ENCODE peak calls at places on chromosome 4, in eight cellular contexts. C is H7; N is M059J; J is breast epithelium; P is nephron progenitor cell; F is neuronal stem cell; K is stimulated activated CD4-positive, alpha-beta T cell treated with anti-CD3 and anti-CD28 coated beads, TNF-alpha, amount 100 ng/mL, for 24 hours; X is WTC11. D is an unnamed sample.
A peak's percentile ranks its signal among the peaks of the same experiment; 100 is the strongest.

GRCh38 chr4:107579099-107579498 is 140.9 kb downstream of the PAPSS1 start:
- DNase-seq in C (no peak), N (no peak), J (no peak), P (no peak), F (no peak), K (no peak), X (no peak), D (no peak)

GRCh38 chr4:169351860-169352259 is 81.1 kb upstream of the SH3RF1 start:
- DNase-seq in C (no peak), N (peak; percentile 82), J (no peak), P (no peak), F (peak; percentile 44), K (no peak), X (no peak), D (peak; percentile 50)

GRCh38 chr4:19577121-19577520 is 674.6 kb upstream of the SLIT2 start:
- DNase-seq in C (no peak), N (no peak), J (no peak), P (no peak), F (no peak), K (no peak), X (no peak), D (no peak)

GRCh38 chr4:79078339-79078738 is 139.1 kb upstream of the PAQR3 start:
- DNase-seq in C (no peak), N (no peak), J (no peak), P (no peak), F (no peak), K (no peak), X (no peak), D (no peak)

GRCh38 chr4:176309046-176309445 is 10.7 kb upstream of the SPCS3 start:
- DNase-seq in C (no peak), N (no peak), J (no peak), P (no peak), F (no peak), K (no peak), X (no peak), D (no peak)

GRCh38 chr4:11805837-11806236 is 377.1 kb upstream of the HS3ST1 start:
- DNase-seq in C (peak; percentile 21), N (peak; percentile 3), J (no peak), P (no peak), F (no peak), K (no peak), X (no peak), D (peak; percentile 8)

GRCh38 chr4:141571368-141571767 is 65.0 kb upstream of the IL15 start:
- DNase-seq in C (no peak), N (peak; percentile 37), J (no peak), P (no peak), F (no peak), K (no peak), X (no peak), D (no peak)

GRCh38 chr4:117983541-117984451 is 50.5 kb upstream of the NDST3 start:
- DNase-seq in C (no peak), N (peak; percentile 39), J (no peak), P (no peak), F (no peak), K (no peak), X (no peak), D (no peak)

GRCh38 chr4:136651278-136651667 is 881.0 kb downstream of the PCDH18 start:
- DNase-seq in C (no peak), N (no peak), J (no peak), P (no peak), F (no peak), K (no peak), X (no peak), D (no peak)

GRCh38 chr4:28247805-28248204 is 1387.2 kb downstream of the STIM2 start:
- DNase-seq in C (no peak), N (no peak), J (no peak), P (no peak), F (no peak), K (no peak), X (no peak), D (no peak)

GRCh38 chr4:19739101-19739651 is 512.5 kb upstream of the SLIT2 start:
- DNase-seq in C (no peak), N (peak; percentile 94), J (no peak), P (peak; percentile 5), F (no peak), K (no peak), X (no peak), D (no peak)

GRCh38 chr4:123672987-123673386 is 276.4 kb downstream of the SPRY1 start:
- DNase-seq in C (no peak), N (peak; percentile 52), J (no peak), P (no peak), F (no peak), K (no peak), X (no peak), D (no peak)

GRCh38 chr4:24642941-24643628 is 58.7 kb upstream of the DHX15 start:
- DNase-seq in C (no peak), N (peak; percentile 73), J (no peak), P (no peak), F (no peak), K (no peak), X (no peak), D (no peak)

GRCh38 chr4:91764085-91764484 is 539.7 kb upstream of the GRID2 start:
- DNase-seq in C (no peak), N (no peak), J (no peak), P (no peak), F (no peak), K (no peak), X (no peak), D (no peak)

GRCh38 chr4:36358173-36358572 is 76.8 kb downstream of the DTHD1 start:
- DNase-seq in C (no peak), N (no peak), J (no peak), P (no peak), F (no peak), K (no peak), X (no peak), D (no peak)

GRCh38 chr4:33104190-33104773 is 2384.1 kb downstream of the PCDH7 start:
- DNase-seq in C (no peak), N (peak; percentile 36), J (no peak), P (no peak), F (no peak), K (no peak), X (no peak), D (no peak)

GRCh38 chr4:154045086-154045485 is 256.2 kb upstream of the SFRP2 start:
- DNase-seq in C (no peak), N (no peak), J (no peak), P (no peak), F (no peak), K (no peak), X (no peak), D (no peak)